ENCODE peak calls at places on chromosomes 6 and 20, in seven cellular contexts. L, J, O, Z, G, X and N are unnamed samples.

GRCh38 chr6:3068329-3069223 is at the start of gene RIPK1:
- DNase-seq in J (peak; percentile 92), G (peak; percentile 84), Z (peak; percentile 96), O (peak; percentile 97), X (peak; percentile 86), L (peak; percentile 70), N (peak; percentile 95)

GRCh38 chr6:167162591-167162990 is 4.8 kb upstream of the GPR31 start:
- DNase-seq in Z (no peak), G (no peak), J (no peak), X (no peak), O (no peak), L (no peak), N (no peak)

GRCh38 chr20:58841539-58842264 is 9.0 kb downstream of the GNAS-AS1 start:
- DNase-seq in X (no peak), J (no peak), Z (no peak), G (no peak), O (no peak), L (no peak), N (no peak)

GRCh38 chr6:167736486-167737204 is 90.1 kb upstream of the AFDN start:
- DNase-seq in O (no peak), G (no peak), J (no peak), X (no peak), Z (peak; percentile 21), L (no peak), N (no peak)

GRCh38 chr20:59221881-59222238 is 58.2 kb downstream of the ZNF831 start:
- DNase-seq in J (no peak), G (no peak), O (no peak), X (no peak), Z (no peak), L (no peak), N (no peak)

GRCh38 chr6:64672131-64672530 is 1034.9 kb downstream of the EYS start:
- DNase-seq in Z (no peak), L (no peak), J (no peak), G (no peak), O (no peak), X (no peak), N (no peak)

GRCh38 chr20:51014797-51015722 is 7.8 kb downstream of the KCNG1 start:
- DNase-seq in L (no peak), O (peak; percentile 61), G (peak; percentile 73), X (peak; percentile 49), Z (peak; percentile 35), J (peak; percentile 38), N (peak; percentile 70)

GRCh38 chr6:128696651-128697391 is 176.4 kb upstream of the PTPRK start:
- DNase-seq in J (no peak), O (no peak), L (peak; percentile 82), X (peak; percentile 77), Z (no peak), G (peak; percentile 88), N (no peak)

GRCh38 chr20:57662313-57663240 is 42.4 kb upstream of the ZBP1 start:
- DNase-seq in O (peak; percentile 5), L (no peak), G (no peak), X (no peak), Z (peak; percentile 22), J (no peak), N (no peak)

GRCh38 chr6:33317418-33317667 is 201 bp downstream of the ZBTB22 start:
- DNase-seq in O (no peak), G (no peak), Z (no peak), X (no peak), L (no peak), J (no peak), N (peak; percentile 71)

GRCh38 chr6:17493286-17493685 is 99.9 kb downstream of the CAP2 start:
- DNase-seq in L (no peak), Z (no peak), G (peak; percentile 85), X (peak; percentile 92), O (no peak), J (no peak), N (no peak)

GRCh38 chr6:120147218-120147871 is 797.8 kb upstream of the MAN1A1 start:
- DNase-seq in X (no peak), G (no peak), L (no peak), J (no peak), Z (no peak), O (no peak), N (peak; percentile 27)
- TF ChIP-seq CTCF in X (no peak), G (no peak), L (peak; percentile 64), J (no peak), Z (no peak), O (no peak), N (no peak)

DNA sequence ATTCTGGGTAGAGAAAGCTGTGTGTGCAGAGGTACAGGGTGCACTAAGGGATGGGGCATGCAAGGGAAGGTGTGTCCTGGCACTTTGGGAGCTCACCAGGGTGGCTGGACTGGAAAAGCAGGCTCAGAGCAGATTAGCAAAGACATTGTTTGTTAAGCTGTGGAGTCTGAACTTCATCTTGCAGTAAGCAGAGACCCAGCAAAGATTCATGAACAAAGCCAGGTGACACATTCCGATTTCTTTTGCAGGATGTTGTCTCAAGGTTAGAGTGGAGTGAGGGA is 28.8 kb downstream of the DUSP22 start:
- DNase-seq in Z (no peak), X (no peak), L (peak; percentile 53), J (no peak), G (no peak), O (no peak), N (no peak)
- H3K9me3 ChIP-seq in Z (no peaks in the 10 kb centered on the region), X (no peaks in the 10 kb centered on the region), L (no peaks in the 10 kb centered on the region), J (no peaks in the 10 kb centered on the region), G (peaks cover 2% of the 10 kb centered on the region), O (no peaks in the 10 kb centered on the region), N (no peaks in the 10 kb centered on the region)

DNA sequence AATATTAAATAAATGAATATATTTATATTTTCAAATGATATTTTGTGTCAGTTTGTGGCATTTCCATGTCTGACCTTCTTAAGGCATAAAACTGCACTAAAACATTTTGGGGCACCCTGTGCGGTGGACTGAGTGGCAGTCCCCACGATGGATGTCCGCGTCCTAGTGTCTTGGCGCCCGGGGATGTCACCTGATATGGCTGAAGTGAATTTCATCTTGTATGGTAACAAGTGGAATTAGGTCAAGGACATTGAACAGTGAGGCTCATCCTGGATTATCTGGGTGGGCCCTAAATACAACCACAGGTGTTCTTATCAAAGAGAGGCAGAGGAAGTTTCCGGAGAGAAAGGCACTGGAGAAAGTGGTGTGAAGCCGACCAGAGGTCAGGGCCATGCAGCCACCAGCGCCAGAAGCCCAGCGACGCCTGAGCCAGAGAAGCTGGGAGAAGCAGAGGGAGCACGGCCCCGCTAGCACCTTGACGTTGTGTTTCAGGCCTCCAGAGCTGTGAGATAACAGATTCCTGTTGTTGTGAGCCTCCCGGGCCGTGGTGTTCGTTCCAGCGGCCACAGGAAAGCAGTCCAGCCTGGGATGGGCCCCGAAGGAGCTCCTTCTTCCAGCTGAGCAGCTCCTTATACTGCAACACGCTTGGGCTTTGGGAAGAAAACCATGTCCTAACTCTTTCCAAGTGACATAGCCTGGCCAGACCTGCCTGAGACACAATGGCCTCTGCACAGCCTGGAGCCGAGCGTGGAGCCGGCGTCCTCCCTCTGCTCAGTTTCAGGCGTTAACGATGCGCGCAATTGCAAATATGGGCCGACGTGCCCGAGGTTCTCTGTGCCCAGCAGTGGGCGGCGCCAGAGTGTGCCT is 22.5 kb downstream of the THBS2 start:
- DNase-seq in G (no peak), J (no peak), L (no peak), X (no peak), Z (peak; percentile 21), O (no peak), N (no peak)
- H3K36me3 ChIP-seq in G (peaks cover 63% of the 10 kb centered on the region), J (no peaks in the 10 kb centered on the region), L (no peaks in the 10 kb centered on the region), X (peaks cover 28% of the 10 kb centered on the region), Z (peaks cover 8% of the 10 kb centered on the region), O (no peaks in the 10 kb centered on the region), N (no peaks in the 10 kb centered on the region)

DNA sequence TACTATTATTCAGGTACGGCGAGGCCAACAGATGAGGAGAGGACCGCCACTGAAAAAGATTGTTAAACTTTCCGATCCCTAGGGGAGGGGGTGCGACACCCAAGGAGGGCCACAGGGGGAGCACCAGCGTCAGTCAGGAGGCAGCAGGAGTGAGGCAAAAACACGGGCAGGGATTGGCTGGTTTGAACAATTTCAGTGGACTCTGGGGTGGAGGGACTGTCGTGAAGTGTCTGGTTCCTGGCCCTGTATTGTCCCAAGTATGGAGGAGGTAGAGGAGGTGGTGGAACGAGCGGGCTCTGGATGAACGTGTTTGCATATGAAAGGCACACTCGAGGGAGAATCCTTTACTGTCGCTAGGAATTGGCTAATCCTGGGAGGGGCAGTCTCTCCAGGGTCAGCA is 32.5 kb upstream of the MCUR1 start:
- DNase-seq in J (no peak), L (no peak), O (no peak), X (no peak), G (no peak), Z (no peak), N (no peak)
- TF ChIP-seq CTCF in J (no peak), L (no peak), O (no peak), X (no peak), G (no peak), Z (no peak), N (no peak)

GRCh38 chr6:155611742-155612141 is 156.1 kb upstream of the NOX3 start:
- DNase-seq in O (no peak), X (no peak), Z (no peak), L (no peak), J (no peak), G (no peak), N (no peak)

GRCh38 chr6:155614606-155615005 is 159.0 kb upstream of the NOX3 start:
- DNase-seq in J (no peak), Z (no peak), G (no peak), L (no peak), O (no peak), X (no peak), N (no peak)
- H3K9me3 ChIP-seq in J (no peaks in the 10 kb centered on the region), Z (peaks cover 52% of the 10 kb centered on the region), G (peaks cover 12% of the 10 kb centered on the region), L (peaks cover 9% of the 10 kb centered on the region), O (peaks cover 22% of the 10 kb centered on the region), X (no peaks in the 10 kb centered on the region), N (no peaks in the 10 kb centered on the region)

DNA sequence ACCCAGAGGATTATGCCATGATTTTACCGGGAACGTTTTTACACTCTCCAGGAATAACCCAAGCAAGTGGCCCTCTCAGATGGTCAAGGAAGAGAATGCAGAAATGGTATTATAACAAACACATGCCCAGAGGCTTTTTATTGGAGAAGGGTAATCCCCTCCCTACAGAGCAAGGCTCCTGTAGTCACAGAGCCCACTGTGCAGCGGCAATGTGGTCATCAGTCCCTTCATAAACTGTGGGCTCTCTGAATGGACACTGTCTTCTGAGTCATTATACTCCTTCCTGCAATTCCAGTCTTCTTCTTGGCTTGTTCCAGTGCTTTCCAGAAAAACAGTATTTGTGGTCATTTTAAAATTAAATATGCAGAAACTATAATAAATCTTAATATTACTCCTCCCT is 74.7 kb downstream of the LAMA4 start:
- DNase-seq in L (no peak), G (peak; percentile 40), O (no peak), Z (no peak), X (peak; percentile 32), J (no peak), N (no peak)
- H3K36me3 ChIP-seq in L (peaks cover 88% of the 10 kb centered on the region), G (peaks cover 25% of the 10 kb centered on the region), O (no peaks in the 10 kb centered on the region), Z (peaks cover 22% of the 10 kb centered on the region), X (peaks cover 27% of the 10 kb centered on the region), J (no peaks in the 10 kb centered on the region), N (no peaks in the 10 kb centered on the region)

DNA sequence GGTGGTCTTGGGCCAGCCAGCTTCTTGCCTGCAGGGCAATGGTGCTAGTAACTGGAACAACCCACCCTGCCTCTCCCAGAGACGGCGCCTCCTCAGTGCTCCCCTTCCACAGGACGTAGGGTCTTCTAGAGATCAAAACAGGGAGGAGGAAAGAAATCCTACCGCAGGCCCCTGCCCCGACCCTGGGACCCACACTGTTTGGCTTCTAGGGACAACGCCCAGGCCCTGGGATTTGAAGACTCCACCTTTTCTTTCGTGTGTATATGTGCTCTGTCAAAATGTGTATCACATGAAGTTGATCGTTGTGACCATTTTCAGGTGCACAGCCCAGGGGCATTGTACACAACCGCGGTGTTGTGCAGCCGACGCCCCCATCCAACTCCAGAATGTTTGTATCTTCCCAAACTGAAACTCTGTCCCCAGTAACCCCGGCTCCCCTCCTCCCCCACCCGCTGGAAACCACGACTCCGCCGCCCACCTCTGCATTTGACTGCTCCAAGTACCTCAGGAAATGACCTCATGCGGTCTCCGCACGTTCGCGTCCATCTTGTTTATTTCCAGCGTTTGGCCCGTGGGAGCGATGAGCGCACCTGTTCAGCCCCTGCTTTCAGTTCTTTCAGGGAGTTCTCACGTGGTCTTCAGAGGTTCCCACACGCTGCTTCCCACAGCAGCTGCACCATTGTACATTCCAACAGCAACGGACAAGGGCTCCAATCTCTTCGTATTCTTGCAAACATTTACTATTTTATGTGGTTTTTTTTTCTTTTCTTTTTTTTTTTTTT is 3.4 kb upstream of the BHLHE23 start:
- DNase-seq in J (no peak), G (peak; percentile 47), Z (peak; percentile 43), L (no peak), X (peak; percentile 40), O (peak; percentile 73), N (no peak)
- TF ChIP-seq CTCF in J (no peak), G (no peak), Z (no peak), L (no peak), X (no peak), O (no peak), N (no peak)